ENCODE peak calls at places on chromosomes 7 and 10, in six cellular contexts. One of them, this sample, is unnamed.

GRCh38 chr10:31051703-31052102 is 20.0 kb upstream of the ZNF438 start:
- DNase-seq in heart right ventricle: no peak
- DNase-seq in heart left ventricle: no peak
- DNase-seq in AG09309: no peak
- DNase-seq in GM12864: no peak
- DNase-seq in fibroblast of the aortic adventitia: peak
- DNase-seq in this sample: no peak

GRCh38 chr10:48289652-48290238 is 15.2 kb upstream of the FRMPD2 start:
- DNase-seq in fibroblast of the aortic adventitia: peak
- DNase-seq in GM12864: no peak
- DNase-seq in heart right ventricle: peak
- DNase-seq in heart left ventricle: peak
- DNase-seq in AG09309: peak
- DNase-seq in this sample: no peak

GRCh38 chr7:66140924-66141323 is 26.3 kb downstream of the CRCP start:
- DNase-seq in heart left ventricle: peak
- DNase-seq in heart right ventricle: peak
- DNase-seq in fibroblast of the aortic adventitia: peak
- DNase-seq in GM12864: no peak
- DNase-seq in AG09309: peak
- DNase-seq in this sample: no peak

GRCh38 chr7:17930546-17930945 is 9.7 kb downstream of the SNX13 start:
- DNase-seq in AG09309: no peak
- DNase-seq in GM12864: no peak
- DNase-seq in fibroblast of the aortic adventitia: no peak
- DNase-seq in heart right ventricle: no peak
- DNase-seq in heart left ventricle: no peak
- DNase-seq in this sample: no peak

GRCh38 chr7:135335628-135336139 is 102.0 kb downstream of the STRA8 start:
- DNase-seq in GM12864: no peak
- DNase-seq in heart right ventricle: no peak
- DNase-seq in heart left ventricle: peak
- DNase-seq in AG09309: no peak
- DNase-seq in fibroblast of the aortic adventitia: peak
- DNase-seq in this sample: peak

GRCh38 chr7:114979388-114979787 is 57.5 kb downstream of the MDFIC start:
- DNase-seq in fibroblast of the aortic adventitia: peak
- DNase-seq in heart right ventricle: peak
- DNase-seq in GM12864: no peak
- DNase-seq in heart left ventricle: peak
- DNase-seq in AG09309: peak
- DNase-seq in this sample: no peak

GRCh38 chr10:14701466-14701865 is 73.2 kb downstream of the FAM107B start:
- DNase-seq in heart left ventricle: no peak
- DNase-seq in AG09309: no peak
- DNase-seq in heart right ventricle: no peak
- DNase-seq in fibroblast of the aortic adventitia: no peak
- DNase-seq in GM12864: no peak
- DNase-seq in this sample: no peak

GRCh38 chr10:75238182-75239180 is 2.7 kb upstream of the COMTD1 start:
- DNase-seq in fibroblast of the aortic adventitia: no peak
- DNase-seq in AG09309: no peak
- DNase-seq in heart left ventricle: no peak
- DNase-seq in GM12864: no peak
- DNase-seq in heart right ventricle: no peak
- DNase-seq in this sample: no peak

GRCh38 chr10:13062813-13063212 is 37.1 kb upstream of the OPTN start:
- DNase-seq in AG09309: no peak
- DNase-seq in fibroblast of the aortic adventitia: no peak
- DNase-seq in heart right ventricle: no peak
- DNase-seq in GM12864: peak
- DNase-seq in heart left ventricle: no peak
- DNase-seq in this sample: no peak

GRCh38 chr10:6083523-6084475 is 5.0 kb upstream of the RBM17 start:
- DNase-seq in AG09309: no peak
- DNase-seq in heart left ventricle: no peak
- DNase-seq in fibroblast of the aortic adventitia: peak
- DNase-seq in heart right ventricle: no peak
- DNase-seq in GM12864: no peak
- DNase-seq in this sample: no peak

GRCh38 chr7:44772867-44773266 is 23.6 kb upstream of the PPIA start:
- DNase-seq in heart right ventricle: no peak
- DNase-seq in GM12864: no peak
- DNase-seq in AG09309: no peak
- DNase-seq in heart left ventricle: no peak
- DNase-seq in fibroblast of the aortic adventitia: no peak
- DNase-seq in this sample: no peak

GRCh38 chr7:44187636-44188416 is 1.4 kb downstream of the GCK start:
- DNase-seq in AG09309: no peak
- DNase-seq in heart right ventricle: no peak
- DNase-seq in heart left ventricle: no peak
- DNase-seq in fibroblast of the aortic adventitia: no peak
- DNase-seq in GM12864: no peak
- DNase-seq in this sample: no peak

GRCh38 chr10:28939352-28940157 is 262.2 kb downstream of the BAMBI start:
- DNase-seq in heart right ventricle: peak
- DNase-seq in GM12864: no peak
- DNase-seq in fibroblast of the aortic adventitia: peak
- DNase-seq in AG09309: peak
- DNase-seq in heart left ventricle: peak
- DNase-seq in this sample: peak

GRCh38 chr7:137715546-137715945 is 131.2 kb downstream of the DGKI start:
- DNase-seq in AG09309: no peak
- DNase-seq in heart left ventricle: no peak
- DNase-seq in heart right ventricle: no peak
- DNase-seq in fibroblast of the aortic adventitia: peak
- DNase-seq in GM12864: no peak
- DNase-seq in this sample: no peak

DNA sequence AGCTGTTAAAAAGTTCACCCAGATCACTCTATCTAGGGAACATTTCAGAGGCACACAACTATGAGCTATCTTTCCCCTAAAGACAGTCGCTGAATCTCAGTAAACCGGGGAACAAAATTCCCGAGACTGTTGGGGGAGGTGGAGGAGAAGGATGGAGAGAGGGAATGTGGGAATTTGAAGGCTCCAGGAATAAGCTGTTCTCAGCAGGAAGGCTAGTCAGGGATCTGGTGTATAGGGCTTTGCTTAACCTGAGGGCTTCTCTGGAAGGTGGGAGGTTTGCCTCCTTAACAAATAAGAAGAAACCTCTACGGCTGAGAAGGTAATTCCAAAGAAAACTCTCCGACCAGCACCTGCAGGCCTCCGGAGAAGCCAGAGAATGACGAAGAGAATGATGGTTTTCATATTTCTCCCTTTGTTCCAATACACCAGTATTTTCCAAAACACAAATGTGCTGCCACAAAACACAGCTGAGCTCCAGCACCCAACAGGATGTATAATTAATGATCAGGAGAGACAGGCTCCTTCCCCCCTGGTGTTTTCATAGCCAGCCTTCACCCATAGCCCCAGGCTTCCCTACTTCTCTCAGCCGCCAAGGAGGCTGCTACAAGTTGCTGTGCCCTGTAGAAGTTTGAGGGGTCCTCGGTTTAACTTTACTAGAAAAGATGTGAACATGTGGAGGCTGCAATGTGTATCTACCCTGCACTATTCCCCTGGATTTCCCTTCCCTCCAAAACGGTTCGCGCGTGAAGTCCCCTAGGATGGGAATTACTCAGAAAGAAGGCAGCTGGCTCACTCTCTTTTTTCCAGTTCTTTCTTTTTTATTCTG is 2.0 kb downstream of the KCNMA1 start:
- DNase-seq in heart left ventricle: no peak
- DNase-seq in heart right ventricle: no peak
- DNase-seq in fibroblast of the aortic adventitia: no peak
- DNase-seq in AG09309: no peak
- DNase-seq in GM12864: no peak
- DNase-seq in this sample: no peak
- H3K4me3 ChIP-seq in heart left ventricle: peak
- H3K4me3 ChIP-seq in heart right ventricle: no peak
- H3K4me3 ChIP-seq in fibroblast of the aortic adventitia: peak
- H3K4me3 ChIP-seq in AG09309: peak
- H3K4me3 ChIP-seq in GM12864: no peak
- H3K4me3 ChIP-seq in this sample: no peak

GRCh38 chr7:45891462-45892402 is 3.4 kb downstream of the IGFBP1 start:
- DNase-seq in fibroblast of the aortic adventitia: no peak
- DNase-seq in AG09309: no peak
- DNase-seq in GM12864: no peak
- DNase-seq in heart right ventricle: no peak
- DNase-seq in heart left ventricle: no peak
- DNase-seq in this sample: no peak

GRCh38 chr7:45890902-45891461 is 2.7 kb downstream of the IGFBP1 start:
- DNase-seq in heart left ventricle: no peak
- DNase-seq in heart right ventricle: no peak
- DNase-seq in AG09309: no peak
- DNase-seq in GM12864: no peak
- DNase-seq in fibroblast of the aortic adventitia: peak
- DNase-seq in this sample: no peak

GRCh38 chr7:45889367-45890067 is 1.2 kb downstream of the IGFBP1 start:
- DNase-seq in fibroblast of the aortic adventitia: no peak
- DNase-seq in GM12864: no peak
- DNase-seq in AG09309: no peak
- DNase-seq in heart right ventricle: no peak
- DNase-seq in heart left ventricle: no peak
- DNase-seq in this sample: no peak

GRCh38 chr7:45888993-45889366 is 692 bp downstream of the IGFBP1 start:
- DNase-seq in AG09309: no peak
- DNase-seq in heart right ventricle: no peak
- DNase-seq in fibroblast of the aortic adventitia: no peak
- DNase-seq in heart left ventricle: no peak
- DNase-seq in GM12864: no peak
- DNase-seq in this sample: no peak

DNA sequence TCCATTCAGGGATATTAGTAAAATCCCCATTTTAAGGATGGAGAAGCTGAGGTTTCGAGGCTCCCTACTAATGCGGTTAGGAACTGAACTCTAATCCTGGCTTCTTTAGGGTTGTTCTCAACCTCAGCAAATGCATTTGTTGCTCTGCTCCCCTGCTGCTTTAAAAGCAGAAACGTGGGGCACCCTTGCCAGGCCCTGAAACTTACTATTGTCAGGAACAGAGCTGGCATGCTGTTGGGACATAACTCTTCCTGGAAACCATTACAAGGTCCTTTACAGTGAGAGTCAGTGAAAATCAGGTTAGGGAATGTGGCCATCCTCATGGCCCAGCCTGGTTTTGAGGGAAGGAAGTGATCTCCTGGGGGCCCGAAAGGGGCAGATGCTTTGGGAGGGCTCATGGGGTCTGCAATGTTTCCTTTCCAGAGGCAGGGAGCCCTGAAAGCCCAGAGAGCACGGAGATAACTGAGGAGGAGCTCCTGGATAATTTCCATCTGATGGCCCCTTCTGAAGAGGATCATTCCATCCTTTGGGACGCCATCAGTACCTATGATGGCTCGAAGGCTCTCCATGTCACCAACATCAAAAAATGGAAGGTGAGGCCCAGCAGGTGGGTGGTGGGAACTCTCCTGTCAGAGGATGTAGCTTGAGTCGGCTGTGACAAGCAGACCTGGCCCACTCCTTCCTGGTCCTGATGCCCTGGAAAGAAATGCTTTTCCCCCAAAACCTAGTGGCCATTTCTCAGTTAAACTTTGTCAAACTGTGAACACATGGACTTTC is 2.0 kb downstream of the IGFBP1 start:
- DNase-seq in heart right ventricle: no peak
- DNase-seq in fibroblast of the aortic adventitia: no peak
- DNase-seq in AG09309: no peak
- DNase-seq in GM12864: no peak
- DNase-seq in heart left ventricle: no peak
- DNase-seq in this sample: no peak
- H3K4me3 ChIP-seq in heart right ventricle: no peak
- H3K4me3 ChIP-seq in fibroblast of the aortic adventitia: no peak
- H3K4me3 ChIP-seq in AG09309: no peak
- H3K4me3 ChIP-seq in GM12864: no peak
- H3K4me3 ChIP-seq in heart left ventricle: no peak
- H3K4me3 ChIP-seq in this sample: no peak

GRCh38 chr10:60172363-60172990 is 217.2 kb downstream of the ANK3 start:
- DNase-seq in GM12864: no peak
- DNase-seq in AG09309: no peak
- DNase-seq in fibroblast of the aortic adventitia: no peak
- DNase-seq in heart left ventricle: no peak
- DNase-seq in heart right ventricle: no peak
- DNase-seq in this sample: no peak
- H3K4me3 ChIP-seq in GM12864: no peak
- H3K4me3 ChIP-seq in AG09309: no peak
- H3K4me3 ChIP-seq in fibroblast of the aortic adventitia: no peak
- H3K4me3 ChIP-seq in heart left ventricle: no peak
- H3K4me3 ChIP-seq in heart right ventricle: no peak
- H3K4me3 ChIP-seq in this sample: no peak

GRCh38 chr7:107860241-107860961 is 30.6 kb upstream of the DLD start:
- DNase-seq in heart right ventricle: no peak
- DNase-seq in AG09309: no peak
- DNase-seq in heart left ventricle: no peak
- DNase-seq in GM12864: no peak
- DNase-seq in fibroblast of the aortic adventitia: no peak
- DNase-seq in this sample: no peak

GRCh38 chr7:107856806-107857540 is 34.0 kb upstream of the DLD start:
- DNase-seq in AG09309: no peak
- DNase-seq in GM12864: peak
- DNase-seq in heart right ventricle: no peak
- DNase-seq in heart left ventricle: no peak
- DNase-seq in fibroblast of the aortic adventitia: no peak
- DNase-seq in this sample: no peak

GRCh38 chr7:107858280-107858679 is 32.7 kb upstream of the DLD start:
- DNase-seq in heart left ventricle: no peak
- DNase-seq in AG09309: no peak
- DNase-seq in GM12864: no peak
- DNase-seq in heart right ventricle: no peak
- DNase-seq in fibroblast of the aortic adventitia: no peak
- DNase-seq in this sample: no peak

GRCh38 chr7:107854989-107855388 is 36.0 kb upstream of the DLD start:
- DNase-seq in AG09309: no peak
- DNase-seq in fibroblast of the aortic adventitia: no peak
- DNase-seq in heart right ventricle: no peak
- DNase-seq in heart left ventricle: no peak
- DNase-seq in GM12864: no peak
- DNase-seq in this sample: no peak

GRCh38 chr7:107857541-107857912 is 33.5 kb upstream of the DLD start:
- DNase-seq in heart left ventricle: no peak
- DNase-seq in fibroblast of the aortic adventitia: peak
- DNase-seq in heart right ventricle: no peak
- DNase-seq in GM12864: no peak
- DNase-seq in AG09309: no peak
- DNase-seq in this sample: no peak
- H3K4me3 ChIP-seq in heart left ventricle: no peak
- H3K4me3 ChIP-seq in fibroblast of the aortic adventitia: no peak
- H3K4me3 ChIP-seq in heart right ventricle: no peak
- H3K4me3 ChIP-seq in GM12864: no peak
- H3K4me3 ChIP-seq in AG09309: no peak
- H3K4me3 ChIP-seq in this sample: no peak

DNA sequence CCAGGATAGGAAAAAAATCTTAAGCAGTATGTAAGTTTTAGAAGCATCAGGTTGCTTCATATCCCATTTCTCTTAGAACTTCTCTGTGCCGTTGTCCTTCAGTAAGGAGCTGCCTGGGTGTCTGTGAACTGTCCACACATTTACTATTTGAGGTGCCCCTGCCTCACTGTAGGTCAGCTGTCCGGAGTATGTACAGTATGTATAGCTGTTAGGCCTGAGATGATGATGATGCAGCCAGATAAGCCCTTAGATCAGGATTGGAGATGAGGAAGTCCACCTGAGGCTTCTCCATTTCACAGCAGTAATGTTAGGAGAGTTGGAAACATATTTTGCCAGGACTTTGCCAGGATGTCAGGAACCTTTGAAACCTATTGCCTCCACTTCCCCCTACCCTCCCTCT is 7.7 kb downstream of the NDUFB2 start:
- DNase-seq in GM12864: no peak
- DNase-seq in AG09309: no peak
- DNase-seq in fibroblast of the aortic adventitia: no peak
- DNase-seq in heart right ventricle: no peak
- DNase-seq in heart left ventricle: no peak
- DNase-seq in this sample: no peak
- H3K4me3 ChIP-seq in GM12864: no peak
- H3K4me3 ChIP-seq in AG09309: no peak
- H3K4me3 ChIP-seq in fibroblast of the aortic adventitia: no peak
- H3K4me3 ChIP-seq in heart right ventricle: no peak
- H3K4me3 ChIP-seq in heart left ventricle: no peak
- H3K4me3 ChIP-seq in this sample: no peak